ENCODE peak calls at places on chromosomes 4 and X, in five cellular contexts. T, H, R, S and P are unnamed samples.

GRCh38 chr4:185134176-185134869 is 8.7 kb upstream of the SLC25A4 start:
- DNase-seq in T (peak), R (no peak), S (no peak), H (no peak), P (no peak)

GRCh38 chrX:48694776-48695523 is 1.6 kb upstream of the SUV39H1 start:
- DNase-seq in H (no peak), S (no peak), T (no peak), R (no peak), P (no peak)

GRCh38 chr4:140103676-140104075 is 50.3 kb downstream of the MAML3 start:
- DNase-seq in H (no peak), R (no peak), S (no peak), T (peak), P (no peak)

GRCh38 chr4:69881173-69881773 is 21.3 kb upstream of the SULT1E1 start:
- DNase-seq in S (peak), H (peak), T (peak), R (no peak), P (peak)

GRCh38 chr4:110400071-110400470 is 75.9 kb upstream of the ENPEP start:
- DNase-seq in T (no peak), S (no peak), H (no peak), R (no peak), P (no peak)

GRCh38 chr4:8536467-8536866 is 43.7 kb upstream of the GPR78 start:
- DNase-seq in S (no peak), H (no peak), T (no peak), R (no peak), P (no peak)

GRCh38 chrX:110341189-110342035 is 17.2 kb upstream of the RTL9 start:
- DNase-seq in T (peak), R (no peak), H (no peak), S (no peak), P (no peak)

GRCh38 chr4:137532869-137533236 is 559 bp upstream of the PCDH18 start:
- DNase-seq in H (no peak), S (no peak), R (no peak), T (peak), P (no peak)

GRCh38 chr4:120850048-120850599 is 72.4 kb downstream of the PRDM5 start:
- DNase-seq in R (no peak), T (no peak), S (no peak), H (no peak), P (no peak)

GRCh38 chr4:2591189-2591588 is 54.7 kb downstream of the FAM193A start:
- DNase-seq in T (peak), R (peak), H (no peak), S (no peak), P (peak)

GRCh38 chr4:75527482-75527881 is 13.2 kb downstream of the THAP6 start:
- DNase-seq in R (no peak), H (no peak), T (no peak), S (no peak), P (no peak)

GRCh38 chr4:105896984-105897760 is 1.9 kb downstream of the NPNT start:
- DNase-seq in T (no peak), S (no peak), R (no peak), H (no peak), P (no peak)

GRCh38 chrX:18422325-18422724 is 3.1 kb upstream of the CDKL5 start:
- DNase-seq in R (no peak), T (peak), S (no peak), H (no peak), P (no peak)

GRCh38 chr4:98517444-98518021 is 140.9 kb downstream of the TSPAN5 start:
- DNase-seq in R (no peak), S (no peak), H (no peak), T (peak), P (no peak)

GRCh38 chr4:101669138-101669831 is 121.2 kb upstream of the BANK1 start:
- DNase-seq in S (no peak), H (no peak), R (no peak), T (no peak), P (no peak)

GRCh38 chrX:53281321-53281822 is at the start of gene IQSEC2:
- DNase-seq in H (no peak), S (peak), R (peak), T (peak), P (peak)

GRCh38 chr4:124095596-124095995 is 616.9 kb downstream of the ANKRD50 start:
- DNase-seq in S (no peak), R (no peak), H (no peak), T (no peak), P (no peak)

GRCh38 chrX:5474282-5474681 is 754.4 kb downstream of the NLGN4X start:
- DNase-seq in S (no peak), R (no peak), T (no peak), H (no peak), P (no peak)

GRCh38 chr4:73341454-73341853 is 62.6 kb upstream of the ALB start:
- DNase-seq in R (no peak), H (peak), T (peak), S (peak), P (peak)

GRCh38 chr4:109559625-109559982 is 442 bp upstream of the MCUB start:
- DNase-seq in R (no peak), T (no peak), H (no peak), S (peak), P (peak)

GRCh38 chr4:76339364-76339763 is 32.8 kb downstream of the STBD1 start:
- DNase-seq in T (peak), H (no peak), R (no peak), S (no peak), P (no peak)

GRCh38 chr4:18698119-18698883 is 676.7 kb upstream of the LCORL start:
- DNase-seq in R (no peak), T (no peak), H (no peak), S (no peak), P (no peak)

GRCh38 chr4:7964890-7965662 is 25.4 kb upstream of the AFAP1 start:
- DNase-seq in R (no peak), T (peak), S (peak), H (no peak), P (peak)

GRCh38 chr4:88616275-88616996 is 24.2 kb downstream of the HERC3 start:
- DNase-seq in T (peak), H (no peak), S (peak), R (no peak), P (no peak)

GRCh38 chr4:2757426-2757825 is 1.3 kb upstream of the TNIP2 start:
- DNase-seq in T (no peak), S (no peak), R (no peak), H (no peak), P (no peak)

GRCh38 chr4:118729287-118730286 is 44.4 kb downstream of the METTL14 start:
- DNase-seq in R (no peak), S (no peak), H (no peak), T (peak), P (no peak)

GRCh38 chr4:15873117-15873516 is 65.4 kb downstream of the FGFBP1 start:
- DNase-seq in S (peak), H (no peak), T (no peak), R (no peak), P (no peak)

GRCh38 chr4:1590244-1590643 is 93.9 kb downstream of the FAM53A start:
- DNase-seq in S (no peak), R (no peak), T (no peak), H (no peak), P (no peak)

GRCh38 chrX:54359408-54359807 is 1.6 kb upstream of the WNK3 start:
- DNase-seq in R (no peak), T (no peak), S (no peak), H (no peak), P (no peak)

GRCh38 chr4:100372432-100372831 is 145.4 kb downstream of the EMCN start:
- DNase-seq in T (peak), H (no peak), R (no peak), S (no peak), P (no peak)
- H2BK12ac ChIP-seq in T (no peak), H (no peak), R (no peak), S (no peak), P (no peak)

GRCh38 chr4:6193399-6193798 is 7.0 kb downstream of the JAKMIP1 start:
- DNase-seq in S (no peak), H (no peak), R (no peak), T (no peak), P (no peak)
- H2BK12ac ChIP-seq in S (no peak), H (no peak), R (no peak), T (no peak), P (no peak)

GRCh38 chr4:158079661-158080060 is 93.2 kb downstream of the GASK1B start:
- DNase-seq in T (no peak), H (no peak), S (no peak), R (no peak), P (no peak)

GRCh38 chr4:158074851-158075250 is 98.0 kb downstream of the GASK1B start:
- DNase-seq in H (no peak), S (no peak), R (no peak), T (no peak), P (no peak)

GRCh38 chr4:158080354-158080753 is 92.5 kb downstream of the GASK1B start:
- DNase-seq in R (no peak), T (no peak), H (no peak), S (no peak), P (no peak)

GRCh38 chr4:158071931-158072330 is 100.9 kb downstream of the GASK1B start:
- DNase-seq in S (no peak), R (no peak), H (no peak), T (no peak), P (no peak)

GRCh38 chr4:158077835-158078234 is 95.0 kb downstream of the GASK1B start:
- DNase-seq in R (no peak), S (no peak), H (no peak), T (no peak), P (no peak)
- H2BK12ac ChIP-seq in R (no peak), S (no peak), H (no peak), T (no peak), P (no peak)

GRCh38 chrX:40949071-40949470 is 136.2 kb upstream of the USP9X start:
- DNase-seq in R (no peak), S (no peak), T (no peak), H (no peak), P (no peak)

GRCh38 chrX:40945366-40945713 is 139.9 kb upstream of the USP9X start:
- DNase-seq in S (peak), T (peak), R (no peak), H (no peak), P (no peak)

GRCh38 chrX:40950546-40950945 is 134.7 kb upstream of the USP9X start:
- DNase-seq in H (no peak), R (peak), T (no peak), S (no peak), P (peak)

GRCh38 chrX:40943093-40943641 is 142.1 kb upstream of the USP9X start:
- DNase-seq in S (peak), H (no peak), R (no peak), T (no peak), P (no peak)

DNA sequence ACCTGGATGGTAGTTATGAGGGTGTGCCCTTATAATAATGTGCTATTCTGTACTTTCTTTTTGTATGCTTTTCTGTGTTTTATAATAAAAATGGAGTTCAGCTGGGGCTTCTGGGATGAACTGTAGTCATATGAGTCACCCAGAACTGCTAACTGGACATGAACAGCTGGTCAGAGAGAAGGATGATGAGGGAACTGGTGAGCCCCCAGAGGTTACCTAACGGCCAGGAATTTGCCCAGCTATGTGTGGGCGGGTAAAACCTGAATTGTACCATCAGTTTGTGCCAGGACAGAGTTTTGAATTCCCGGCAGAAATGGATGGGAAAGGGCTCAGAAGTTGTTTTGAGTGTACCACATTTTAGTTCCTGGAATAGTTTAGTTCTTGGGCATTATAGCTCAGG is 138.0 kb upstream of the USP9X start:
- DNase-seq in S (peak), R (no peak), T (peak), H (no peak), P (no peak)
- H2BK12ac ChIP-seq in S (no peak), R (no peak), T (no peak), H (no peak), P (peak)

DNA sequence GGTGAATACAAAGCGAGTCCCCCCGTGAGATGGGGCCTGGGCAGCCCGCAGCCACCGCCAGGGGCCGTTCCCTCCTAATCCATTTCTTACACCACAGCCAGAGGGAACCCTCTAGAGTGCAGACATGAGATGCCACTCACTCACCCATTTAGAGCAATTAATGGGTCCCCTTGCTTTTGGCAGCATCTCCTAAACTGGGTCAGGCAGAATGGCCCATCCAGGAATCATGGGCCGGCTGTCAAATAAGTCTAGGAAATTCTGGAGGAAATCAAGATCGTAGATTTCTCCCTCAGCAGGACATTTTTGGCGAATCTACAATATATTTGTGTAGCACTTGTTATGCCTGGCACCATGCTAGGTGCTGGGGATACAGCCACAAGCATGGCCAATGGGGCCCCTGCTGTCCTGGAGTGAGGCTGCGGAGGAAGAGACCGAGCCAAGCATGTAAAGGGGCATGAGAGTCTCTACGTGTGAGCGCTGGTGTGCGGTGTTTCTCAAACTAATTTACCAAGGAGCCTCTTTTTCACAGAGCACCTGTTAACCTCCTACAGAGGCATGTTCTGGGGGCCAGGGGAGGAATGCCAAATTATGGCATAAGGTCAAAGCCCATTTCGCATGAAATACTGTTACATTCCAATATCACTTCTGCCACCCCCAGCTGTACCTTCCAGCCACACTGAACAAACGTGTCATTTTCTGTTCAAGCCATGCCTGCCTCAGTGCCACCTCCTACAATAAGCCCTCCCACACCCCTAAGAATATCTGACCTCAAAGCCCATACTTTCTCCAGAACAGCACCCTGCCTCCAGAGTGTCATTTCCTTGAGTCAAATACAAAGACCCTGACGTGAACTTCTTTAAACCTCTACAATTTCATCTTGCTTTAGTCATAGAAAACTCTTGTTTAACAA is 28.1 kb upstream of the JAKMIP1 start:
- DNase-seq in R (no peak), S (no peak), T (no peak), H (no peak), P (peak)
- H2BK12ac ChIP-seq in R (no peak), S (no peak), T (no peak), H (no peak), P (no peak)

GRCh38 chrX:39518451-39519212 is 579.1 kb downstream of the BCOR start:
- DNase-seq in S (no peak), R (no peak), T (no peak), H (no peak), P (no peak)

GRCh38 chrX:39509157-39509556 is 588.6 kb downstream of the BCOR start:
- DNase-seq in T (no peak), R (no peak), H (no peak), S (no peak), P (no peak)

GRCh38 chrX:39519213-39519544 is 578.6 kb downstream of the BCOR start:
- DNase-seq in R (no peak), T (no peak), H (no peak), S (no peak), P (no peak)

GRCh38 chrX:39516399-39516798 is 581.4 kb downstream of the BCOR start:
- DNase-seq in R (no peak), H (no peak), S (no peak), T (no peak), P (no peak)

DNA sequence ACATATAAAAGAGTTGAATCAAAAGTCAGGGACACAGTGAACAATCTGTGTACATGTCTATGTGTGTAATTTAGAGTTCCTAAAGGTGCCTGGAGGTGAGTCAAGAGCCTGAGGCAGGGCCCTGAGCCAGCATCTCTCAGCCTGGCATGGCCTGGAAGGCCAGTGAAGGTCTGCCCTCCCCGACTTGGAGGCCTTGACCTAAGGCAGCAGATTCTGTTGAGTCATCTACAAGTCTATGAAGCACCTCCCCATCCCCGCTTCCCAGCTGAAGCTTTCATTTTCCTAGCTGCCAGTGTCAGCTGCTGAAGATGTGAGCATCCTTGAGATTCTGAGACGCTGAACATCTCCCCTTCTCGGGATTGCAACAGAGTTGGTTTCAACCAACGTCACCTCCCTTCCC is 583.9 kb downstream of the BCOR start:
- DNase-seq in S (peak), T (peak), R (no peak), H (no peak), P (no peak)
- H2BK12ac ChIP-seq in S (no peak), T (no peak), R (no peak), H (no peak), P (no peak)

GRCh38 chrX:9341305-9342201 is 123.3 kb upstream of the TBL1X start:
- DNase-seq in H (peak), R (no peak), S (no peak), T (peak), P (peak)

GRCh38 chrX:9342581-9343051 is 122.2 kb upstream of the TBL1X start:
- DNase-seq in H (peak), S (no peak), T (peak), R (peak), P (peak)

GRCh38 chrX:9340619-9341304 is 124.1 kb upstream of the TBL1X start:
- DNase-seq in H (no peak), R (no peak), T (peak), S (no peak), P (peak)

GRCh38 chrX:9338986-9339385 is 125.9 kb upstream of the TBL1X start:
- DNase-seq in R (no peak), T (no peak), S (peak), H (no peak), P (no peak)

DNA sequence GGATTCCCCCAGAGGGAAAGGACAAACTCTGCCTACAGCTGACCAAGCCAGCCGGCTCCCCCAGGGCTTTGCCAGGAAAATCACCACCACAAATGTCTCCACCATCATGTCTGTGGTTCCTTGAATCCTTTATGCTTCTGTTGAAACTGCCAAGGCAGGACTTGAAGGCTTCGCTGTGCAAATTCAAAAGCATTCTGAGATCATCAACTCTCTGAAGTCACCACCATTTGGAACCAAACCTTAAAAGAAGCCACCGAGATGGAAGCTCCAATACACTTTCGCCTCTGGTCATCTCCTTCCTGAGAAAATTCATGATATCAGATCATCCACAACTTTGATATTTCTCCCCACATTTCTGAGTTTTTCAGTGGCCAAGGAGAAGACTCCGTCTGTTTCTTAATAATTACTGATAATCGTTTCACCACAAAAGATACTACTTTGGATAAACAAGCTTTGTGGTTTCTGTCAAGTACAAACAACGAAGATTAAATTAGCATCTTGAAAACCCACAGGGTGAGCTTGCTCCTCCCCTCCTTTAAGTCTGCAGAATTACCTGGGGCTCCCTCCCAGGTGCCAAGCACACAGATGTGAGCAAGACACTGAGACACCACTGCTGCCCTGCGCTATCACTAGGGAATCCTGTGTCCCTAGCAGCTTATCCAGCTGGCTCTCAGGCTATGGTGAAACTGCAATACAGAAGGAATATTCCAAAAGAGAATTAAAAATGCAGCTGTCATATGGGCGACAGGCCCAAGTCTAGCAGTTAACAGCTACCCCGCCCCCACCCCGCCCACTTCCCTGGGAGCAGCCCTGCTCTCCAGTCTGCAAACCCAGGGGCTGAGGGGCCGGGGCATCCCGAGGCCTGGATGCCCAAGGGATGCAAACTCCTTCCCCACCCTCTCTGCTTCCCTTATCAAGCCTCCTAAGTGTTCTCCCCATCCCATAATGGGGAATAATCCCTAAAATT is 125.0 kb upstream of the TBL1X start:
- DNase-seq in R (no peak), S (no peak), H (no peak), T (peak), P (no peak)
- H2BK12ac ChIP-seq in R (no peak), S (no peak), H (no peak), T (no peak), P (no peak)

DNA sequence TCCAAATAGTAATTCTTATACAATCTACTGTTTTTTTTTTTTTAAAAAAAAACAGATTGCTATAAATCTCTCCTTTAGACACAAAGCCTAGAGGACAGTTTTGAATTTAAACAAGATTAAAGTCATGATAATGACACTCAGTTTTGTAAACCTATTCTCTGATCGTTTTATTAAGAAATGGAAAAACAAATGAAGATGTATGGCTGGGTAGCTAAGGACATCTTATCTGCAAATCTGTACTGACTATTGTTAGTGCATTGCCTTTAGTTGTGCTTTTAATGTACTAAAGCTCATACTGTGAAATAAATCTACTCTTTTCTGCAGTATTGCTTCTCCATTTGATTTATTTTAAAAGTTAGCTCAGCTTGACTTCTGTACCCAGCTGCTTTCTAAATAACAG is 155.0 kb downstream of the UNC5C start:
- DNase-seq in H (no peak), T (no peak), S (no peak), R (no peak), P (no peak)
- H2BK12ac ChIP-seq in H (no peak), T (no peak), S (no peak), R (no peak), P (no peak)

GRCh38 chr4:56139241-56139827 is 190.6 kb downstream of the CEP135 start:
- DNase-seq in S (no peak), T (peak), R (no peak), H (no peak), P (no peak)
- H2BK12ac ChIP-seq in S (no peak), T (no peak), R (no peak), H (no peak), P (no peak)